ENCODE peak calls at places on chromosomes 7 and 10, in six cellular contexts. M, H, J, O, G and X are unnamed samples.

GRCh38 chr7:157890921-157891401 is 554.2 kb downstream of the DNAJB6 start:
- DNase-seq in J (no peak), M (no peak), G (no peak), O (no peak), H (no peak), X (no peak)

GRCh38 chr7:128172151-128172550 is 68.9 kb upstream of the LEP start:
- DNase-seq in J (no peak), M (no peak), G (no peak), H (no peak), O (no peak), X (no peak)

GRCh38 chr7:98866765-98867164 is 3.0 kb downstream of the TMEM130 start:
- DNase-seq in M (no peak), G (no peak), O (no peak), H (no peak), J (no peak), X (no peak)

GRCh38 chr7:6271091-6271658 is 1.2 kb downstream of the CYTH3 start:
- DNase-seq in J (peak), O (no peak), G (peak), M (peak), H (peak), X (peak)

GRCh38 chr10:130935051-130935450 is 376.5 kb downstream of the TCERG1L start:
- DNase-seq in G (no peak), H (peak), M (no peak), J (peak), O (no peak), X (peak)

GRCh38 chr10:52568309-52568708 is 204.3 kb downstream of the MBL2 start:
- DNase-seq in O (no peak), G (no peak), M (peak), H (no peak), J (no peak), X (no peak)

GRCh38 chr7:117077658-117078057 is 124.4 kb downstream of the ST7 start:
- DNase-seq in G (no peak), M (no peak), O (no peak), J (no peak), H (no peak), X (no peak)

GRCh38 chr10:97030894-97031293 is 154.9 kb downstream of the SLIT1 start:
- DNase-seq in J (no peak), H (no peak), O (no peak), M (no peak), G (no peak), X (no peak)

GRCh38 chr10:6401066-6401465 is 179.0 kb downstream of the PRKCQ start:
- DNase-seq in M (no peak), H (no peak), G (no peak), O (no peak), J (no peak), X (no peak)

GRCh38 chr7:142445019-142445686 is 187.3 kb upstream of the PRSS58 start:
- DNase-seq in G (no peak), O (no peak), J (peak), M (peak), H (peak), X (no peak)

GRCh38 chr10:101987136-101987535 is 68.8 kb downstream of the ARMH3 start:
- DNase-seq in O (no peak), G (no peak), H (no peak), M (no peak), J (no peak), X (no peak)

GRCh38 chr10:24721254-24722106 is 2.2 kb downstream of the ARHGAP21 start:
- DNase-seq in M (peak), H (peak), J (peak), G (no peak), O (no peak), X (peak)

GRCh38 chr7:89559596-89559995 is 594.7 kb upstream of the STEAP1 start:
- DNase-seq in O (no peak), H (no peak), M (no peak), G (no peak), J (no peak), X (no peak)

GRCh38 chr7:117230276-117231046 is 92.4 kb downstream of the WNT2 start:
- DNase-seq in G (peak), M (no peak), H (no peak), O (peak), J (no peak), X (no peak)

GRCh38 chr10:112374724-112375541 is 1.0 kb downstream of the ACSL5 start:
- DNase-seq in J (no peak), H (peak), M (no peak), G (no peak), O (no peak), X (no peak)

GRCh38 chr10:94397549-94398370 is 4.6 kb upstream of the TBC1D12 start:
- DNase-seq in M (peak), G (no peak), J (no peak), H (peak), O (peak), X (no peak)

GRCh38 chr10:123132576-123133477 is 2.9 kb upstream of the HMX3 start:
- DNase-seq in O (peak), M (peak), J (peak), G (peak), H (peak), X (peak)
- TF ChIP-seq EZH2 in O (peak), M (no peak), J (peak), G (no peak), H (peak), X (peak)

DNA sequence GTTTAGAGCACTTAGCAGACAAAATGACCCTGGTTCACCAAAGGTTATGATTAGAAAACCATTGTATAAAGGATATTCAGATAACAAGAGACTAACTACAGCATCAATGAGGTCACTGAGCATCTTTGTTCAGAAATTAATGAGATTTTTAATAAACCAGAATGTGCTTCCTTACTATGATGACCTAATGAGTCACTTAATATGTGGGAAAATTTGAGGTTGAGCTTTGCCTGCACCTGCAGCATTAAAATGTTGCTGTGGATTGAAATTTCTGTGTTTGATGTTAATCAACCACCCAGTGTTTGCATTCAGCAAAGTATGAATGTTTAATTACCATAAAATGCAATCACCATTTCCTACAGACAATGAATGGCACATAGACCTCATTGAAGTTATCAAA is 45.8 kb downstream of the EXOC6 start:
- DNase-seq in J (no peak), O (no peak), G (no peak), H (no peak), M (peak), X (no peak)
- H3K27ac ChIP-seq in J (no peak), O (no peak), G (no peak), H (no peak), M (peak), X (no peak)

GRCh38 chr10:119370972-119371703 is 163.8 kb downstream of the GRK5 start:
- DNase-seq in G (peak), O (peak), J (no peak), H (no peak), M (no peak), X (no peak)
- H3K4me3 ChIP-seq in G (peak), O (peak), J (no peak), H (no peak), M (no peak), X (no peak)

GRCh38 chr7:151019130-151019447 is 5.2 kb downstream of the ATG9B start:
- DNase-seq in H (no peak), M (no peak), J (peak), G (no peak), O (no peak), X (no peak)
- TF ChIP-seq EZH2 in H (no peak), M (no peak), J (no peak), G (peak), O (no peak), X (no peak)